ENCODE peak calls at places on chromosomes 5 and 9, in eight cellular contexts. B, E, J, D, Z, H, C and T are unnamed samples.

GRCh38 chr9:81848472-81848871 is 79.8 kb upstream of the SPATA31D4 start:
- DNase-seq in B (no peak), E (peak; percentile 54), J (no peak), D (no peak), Z (peak; percentile 53), H (peak; percentile 25), C (no peak), T (peak; percentile 43)

GRCh38 chr5:129904102-129904666 is at the start of gene CHSY3:
- DNase-seq in B (no peak), E (peak; percentile 88), J (peak; percentile 85), D (peak; percentile 76), Z (peak; percentile 93), H (peak; percentile 84), C (peak; percentile 96), T (peak; percentile 79)

GRCh38 chr5:173557123-173557903 is 59.1 kb downstream of the BOD1 start:
- DNase-seq in B (no peak), E (no peak), J (no peak), D (no peak), Z (no peak), H (peak; percentile 51), C (no peak), T (peak; percentile 4)

GRCh38 chr9:121945849-121946248 is 147.3 kb downstream of the TTLL11 start:
- DNase-seq in B (no peak), E (peak; percentile 82), J (no peak), D (no peak), Z (peak; percentile 79), H (no peak), C (no peak), T (peak; percentile 69)

GRCh38 chr9:132546148-132547051 is 36.0 kb upstream of the BARHL1 start:
- DNase-seq in B (no peak), E (peak; percentile 31), J (peak; percentile 30), D (peak; percentile 19), Z (peak; percentile 32), H (peak; percentile 82), C (peak; percentile 71), T (no peak)

GRCh38 chr9:70382046-70382708 is 32.3 kb downstream of the KLF9 start:
- DNase-seq in B (no peak), E (no peak), J (peak; percentile 75), D (no peak), Z (no peak), H (no peak), C (no peak), T (no peak)

GRCh38 chr5:131450941-131451340 is 184.1 kb downstream of the RAPGEF6 start:
- DNase-seq in B (no peak), E (no peak), J (no peak), D (no peak), Z (no peak), H (no peak), C (no peak), T (no peak)

GRCh38 chr9:122389799-122390481 is 19.1 kb downstream of the PTGS1 start:
- DNase-seq in B (no peak), E (no peak), J (no peak), D (no peak), Z (no peak), H (peak; percentile 44), C (no peak), T (no peak)

GRCh38 chr9:113613815-113614413 is 150.4 kb downstream of the RGS3 start:
- DNase-seq in B (no peak), E (no peak), J (no peak), D (no peak), Z (no peak), H (no peak), C (no peak), T (no peak)

GRCh38 chr9:3331801-3332200 is 194.0 kb downstream of the RFX3 start:
- DNase-seq in B (no peak), E (no peak), J (no peak), D (no peak), Z (peak; percentile 11), H (peak; percentile 34), C (no peak), T (no peak)

GRCh38 chr9:12923472-12924009 is 148.7 kb downstream of the LURAP1L start:
- DNase-seq in B (peak; percentile 24), E (peak; percentile 92), J (peak; percentile 30), D (peak; percentile 6), Z (peak; percentile 98), H (no peak), C (peak; percentile 54), T (peak; percentile 99)

GRCh38 chr5:127040779-127041520 is 10.6 kb upstream of the MARCHF3 start:
- DNase-seq in B (no peak), E (no peak), J (no peak), D (no peak), Z (peak; percentile 37), H (peak; percentile 36), C (no peak), T (no peak)

GRCh38 chr9:36748322-36748899 is 175.7 kb downstream of the MELK start:
- DNase-seq in B (no peak), E (peak; percentile 68), J (peak; percentile 53), D (peak; percentile 22), Z (peak; percentile 76), H (peak; percentile 76), C (peak; percentile 69), T (peak; percentile 27)

GRCh38 chr5:14187157-14187556 is 44.0 kb downstream of the TRIO start:
- DNase-seq in B (no peak), E (no peak), J (no peak), D (no peak), Z (no peak), H (no peak), C (no peak), T (no peak)

GRCh38 chr5:14190194-14191164 is 47.3 kb downstream of the TRIO start:
- DNase-seq in B (peak; percentile 89), E (peak; percentile 99), J (peak; percentile 80), D (no peak), Z (peak; percentile 97), H (no peak), C (no peak), T (peak; percentile 97)

GRCh38 chr5:14189680-14190079 is 46.5 kb downstream of the TRIO start:
- DNase-seq in B (no peak), E (no peak), J (no peak), D (no peak), Z (no peak), H (no peak), C (no peak), T (no peak)

GRCh38 chr5:14187660-14188059 is 44.5 kb downstream of the TRIO start:
- DNase-seq in B (no peak), E (no peak), J (no peak), D (no peak), Z (no peak), H (no peak), C (no peak), T (no peak)

GRCh38 chr5:14188778-14189177 is 45.6 kb downstream of the TRIO start:
- DNase-seq in B (no peak), E (no peak), J (no peak), D (no peak), Z (no peak), H (no peak), C (no peak), T (no peak)
- H3K4me3 ChIP-seq in B (no peak overlapping the region), E (no peak overlapping the region), J (no peak overlapping the region), D (no peak overlapping the region), Z (no peak overlapping the region), H (no peak overlapping the region), C (no peak overlapping the region), T (no peak overlapping the region)

DNA sequence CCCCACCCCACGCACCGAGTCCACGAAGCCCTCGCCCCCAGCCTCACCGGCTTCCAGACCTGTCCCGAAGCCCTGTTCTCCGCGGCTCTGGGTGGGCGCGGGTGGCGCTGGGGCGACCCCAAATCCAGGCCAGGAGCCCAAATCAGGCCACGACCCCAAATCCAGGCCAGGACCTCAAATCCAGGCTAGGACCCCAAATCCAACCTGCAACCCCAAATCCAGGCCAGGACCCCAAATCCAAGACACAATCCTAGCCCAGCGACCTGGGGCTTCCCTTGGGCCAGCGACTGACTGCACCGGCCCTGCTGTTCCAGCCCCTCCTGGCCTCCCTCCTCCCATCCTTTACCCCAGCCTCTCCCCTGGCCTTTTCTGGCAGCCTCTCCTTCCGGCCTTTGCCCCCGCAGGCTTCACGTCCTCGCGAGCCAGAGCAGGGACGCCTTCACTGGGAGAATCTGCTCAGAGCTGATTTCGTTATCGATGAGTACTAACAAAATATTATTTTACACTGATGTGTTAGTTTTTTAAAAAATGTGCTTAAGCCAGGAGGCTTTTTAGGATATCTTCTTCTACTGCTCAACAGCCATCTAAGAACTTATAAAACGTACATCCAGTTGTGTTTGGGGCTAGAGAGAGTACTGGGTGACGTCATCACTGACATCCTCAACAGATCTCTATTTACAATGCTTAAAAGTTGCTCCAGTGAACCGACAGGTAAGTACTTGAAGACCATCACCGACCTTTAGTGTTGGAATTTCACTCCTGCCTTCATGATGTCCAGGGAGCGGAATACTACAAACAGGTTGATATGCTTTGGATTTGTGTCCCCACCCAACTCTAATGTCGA is 34.7 kb downstream of the TRIP13 start:
- DNase-seq in B (no peak), E (no peak), J (no peak), D (no peak), Z (no peak), H (no peak), C (peak; percentile 39), T (no peak)
- H3K4me3 ChIP-seq in B (no peak overlapping the region), E (peak overlapping the region; percentile 63), J (no peak overlapping the region), D (peak overlapping the region; percentile 55), Z (no peak overlapping the region), H (peak overlapping the region; percentile 61), C (no peak overlapping the region), T (no peak overlapping the region)

DNA sequence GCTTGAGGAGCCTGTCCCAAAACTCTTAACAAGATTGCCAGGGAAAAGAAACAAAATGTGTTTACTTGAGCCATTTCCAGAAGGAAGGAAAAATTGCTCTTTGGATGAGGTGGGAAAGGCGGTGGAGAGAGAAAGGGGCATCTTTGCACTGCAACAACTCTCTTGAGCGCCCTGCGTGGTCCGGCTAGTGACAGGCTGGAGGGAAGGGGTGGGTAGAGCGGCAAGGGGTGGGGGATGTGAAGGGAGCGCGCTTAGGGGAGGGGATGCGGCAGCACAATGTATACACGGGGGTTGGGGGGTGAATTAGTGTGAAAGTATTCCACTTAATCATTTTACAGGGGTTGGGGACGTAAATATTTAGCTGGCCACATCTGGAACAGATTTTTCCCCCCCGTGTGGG is 1.3 kb downstream of the FGF10 start:
- DNase-seq in B (no peak), E (no peak), J (no peak), D (no peak), Z (no peak), H (peak; percentile 51), C (peak; percentile 34), T (no peak)
- H3K4me3 ChIP-seq in B (no peak overlapping the region), E (no peak overlapping the region), J (no peak overlapping the region), D (peak overlapping the region; percentile 60), Z (no peak overlapping the region), H (peak overlapping the region; percentile 75), C (peak overlapping the region; percentile 48), T (no peak overlapping the region)

GRCh38 chr5:143398451-143399237 is 4.8 kb downstream of the NR3C1 start:
- DNase-seq in B (no peak), E (peak; percentile 54), J (no peak), D (no peak), Z (no peak), H (no peak), C (no peak), T (no peak)

GRCh38 chr5:143397302-143398052 is 6.0 kb downstream of the NR3C1 start:
- DNase-seq in B (no peak), E (no peak), J (no peak), D (no peak), Z (no peak), H (no peak), C (no peak), T (no peak)

GRCh38 chr5:143399616-143400540 is 3.6 kb downstream of the NR3C1 start:
- DNase-seq in B (no peak), E (peak; percentile 34), J (no peak), D (no peak), Z (peak; percentile 17), H (no peak), C (no peak), T (no peak)

GRCh38 chr5:143396353-143396940 is 7.0 kb downstream of the NR3C1 start:
- DNase-seq in B (no peak), E (no peak), J (no peak), D (no peak), Z (no peak), H (no peak), C (no peak), T (no peak)

GRCh38 chr5:143398053-143398355 is 5.5 kb downstream of the NR3C1 start:
- DNase-seq in B (no peak), E (no peak), J (no peak), D (no peak), Z (no peak), H (no peak), C (no peak), T (no peak)
- H3K4me3 ChIP-seq in B (peak overlapping the region; percentile 6), E (peak overlapping the region; percentile 99), J (no peak overlapping the region), D (peak overlapping the region; percentile 97), Z (peak overlapping the region; percentile 84), H (peak overlapping the region; percentile 10), C (no peak overlapping the region), T (peak overlapping the region; percentile 91)